ENCODE peak calls at places on chromosomes 16 and 17, in seven cellular contexts. One of them, this sample, is unnamed.

GRCh38 chr16:4691666-4692412 is 1.5 kb upstream of the NUDT16L1 start:
- DNase-seq in neuronal stem cell: no peak
- DNase-seq in H9: no peak
- DNase-seq in H1: no peak
- DNase-seq in mesenchymal stem cell: no peak
- DNase-seq in trophoblast cell: no peak
- DNase-seq in mesendoderm: no peak
- DNase-seq in this sample: no peak

GRCh38 chr17:78130439-78131101 is at the start of gene TMC8:
- DNase-seq in neuronal stem cell: no peak
- DNase-seq in H9: peak
- DNase-seq in H1: no peak
- DNase-seq in mesenchymal stem cell: no peak
- DNase-seq in trophoblast cell: no peak
- DNase-seq in mesendoderm: peak
- DNase-seq in this sample: no peak

GRCh38 chr16:10933865-10934264 is 8.4 kb downstream of the DEXI start:
- DNase-seq in neuronal stem cell: no peak
- DNase-seq in H9: no peak
- DNase-seq in H1: no peak
- DNase-seq in mesenchymal stem cell: no peak
- DNase-seq in trophoblast cell: no peak
- DNase-seq in mesendoderm: no peak
- DNase-seq in this sample: no peak

GRCh38 chr17:14474591-14474990 is 173.7 kb downstream of the HS3ST3B1 start:
- DNase-seq in neuronal stem cell: no peak
- DNase-seq in H9: no peak
- DNase-seq in H1: no peak
- DNase-seq in mesenchymal stem cell: no peak
- DNase-seq in trophoblast cell: peak
- DNase-seq in mesendoderm: no peak
- DNase-seq in this sample: no peak

GRCh38 chr17:77742579-77742978 is 215.9 kb upstream of the TNRC6C start:
- DNase-seq in neuronal stem cell: peak
- DNase-seq in H9: no peak
- DNase-seq in H1: no peak
- DNase-seq in mesenchymal stem cell: no peak
- DNase-seq in trophoblast cell: no peak
- DNase-seq in mesendoderm: peak
- DNase-seq in this sample: no peak

GRCh38 chr17:42212382-42212781 is 18.1 kb upstream of the GHDC start:
- DNase-seq in neuronal stem cell: no peak
- DNase-seq in H9: no peak
- DNase-seq in H1: no peak
- DNase-seq in mesenchymal stem cell: no peak
- DNase-seq in trophoblast cell: no peak
- DNase-seq in mesendoderm: no peak
- DNase-seq in this sample: no peak

GRCh38 chr17:12020595-12021590 is at the start of gene MAP2K4:
- DNase-seq in neuronal stem cell: peak
- DNase-seq in H9: peak
- DNase-seq in H1: peak
- DNase-seq in mesenchymal stem cell: peak
- DNase-seq in trophoblast cell: peak
- DNase-seq in mesendoderm: peak
- DNase-seq in this sample: peak

GRCh38 chr17:80432350-80432955 is 17.5 kb downstream of the ENDOV start:
- DNase-seq in neuronal stem cell: no peak
- DNase-seq in H9: no peak
- DNase-seq in H1: no peak
- DNase-seq in mesenchymal stem cell: no peak
- DNase-seq in trophoblast cell: no peak
- DNase-seq in mesendoderm: no peak
- DNase-seq in this sample: no peak

GRCh38 chr16:81546781-81547180 is 102.2 kb downstream of the CMIP start:
- DNase-seq in neuronal stem cell: no peak
- DNase-seq in H9: no peak
- DNase-seq in H1: no peak
- DNase-seq in mesenchymal stem cell: no peak
- DNase-seq in trophoblast cell: no peak
- DNase-seq in mesendoderm: no peak
- DNase-seq in this sample: no peak

DNA sequence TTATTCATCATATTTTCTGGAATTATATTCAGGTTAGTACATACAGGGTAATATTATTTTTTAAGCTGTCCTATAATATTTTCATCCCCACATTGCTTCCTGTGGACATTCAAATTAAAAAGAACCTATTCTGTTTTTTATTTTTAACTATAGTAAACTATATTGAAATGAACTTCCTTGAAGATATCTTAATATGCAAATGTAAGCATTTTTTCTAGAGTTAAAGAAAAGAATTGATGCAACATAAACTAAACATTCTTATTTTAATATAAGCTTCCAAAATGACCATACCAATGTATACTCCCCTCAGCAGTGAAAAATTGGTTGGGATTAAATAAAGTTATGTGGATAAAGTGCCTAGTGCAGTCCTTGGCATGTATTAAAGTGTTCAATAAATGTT is 416.6 kb downstream of the KIF2B start:
- DNase-seq in neuronal stem cell: no peak
- DNase-seq in H9: no peak
- DNase-seq in H1: no peak
- DNase-seq in mesenchymal stem cell: no peak
- DNase-seq in trophoblast cell: no peak
- DNase-seq in mesendoderm: no peak
- DNase-seq in this sample: no peak
- H4K8ac ChIP-seq in neuronal stem cell: no peak
- H4K8ac ChIP-seq in H9: no peak
- H4K8ac ChIP-seq in H1: no peak
- H4K8ac ChIP-seq in mesenchymal stem cell: no peak
- H4K8ac ChIP-seq in trophoblast cell: no peak
- H4K8ac ChIP-seq in mesendoderm: no peak
- H4K8ac ChIP-seq in this sample: no peak

DNA sequence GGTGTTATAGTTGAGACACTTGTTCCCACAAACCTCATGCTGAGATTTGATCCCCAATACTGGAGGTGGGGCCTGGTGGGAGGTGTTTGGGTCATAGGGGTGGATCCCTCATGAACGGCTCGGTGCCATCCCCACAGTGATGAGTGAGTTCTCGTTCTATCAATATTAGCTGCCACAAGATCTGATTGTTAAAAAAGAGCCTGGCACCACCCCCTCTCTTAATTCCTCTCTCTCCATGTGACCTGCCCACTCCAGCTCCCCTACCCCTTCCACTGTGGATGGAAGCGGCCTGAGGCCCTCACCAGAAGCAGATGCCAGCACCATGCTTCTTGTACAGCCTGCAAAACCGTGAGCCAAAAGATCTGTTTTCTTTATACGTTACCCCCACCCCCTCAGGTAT is 31.2 kb downstream of the TRIM16 start:
- DNase-seq in neuronal stem cell: no peak
- DNase-seq in H9: no peak
- DNase-seq in H1: no peak
- DNase-seq in mesenchymal stem cell: no peak
- DNase-seq in trophoblast cell: no peak
- DNase-seq in mesendoderm: no peak
- DNase-seq in this sample: no peak
- H4K8ac ChIP-seq in neuronal stem cell: no peak
- H4K8ac ChIP-seq in H9: no peak
- H4K8ac ChIP-seq in H1: no peak
- H4K8ac ChIP-seq in mesenchymal stem cell: no peak
- H4K8ac ChIP-seq in trophoblast cell: no peak
- H4K8ac ChIP-seq in mesendoderm: no peak
- H4K8ac ChIP-seq in this sample: no peak

GRCh38 chr17:73974536-73974935 is 228.9 kb upstream of the RPL38 start:
- DNase-seq in neuronal stem cell: no peak
- DNase-seq in H9: no peak
- DNase-seq in H1: no peak
- DNase-seq in mesenchymal stem cell: no peak
- DNase-seq in trophoblast cell: no peak
- DNase-seq in mesendoderm: peak
- DNase-seq in this sample: no peak

GRCh38 chr17:73972056-73972455 is 231.4 kb upstream of the RPL38 start:
- DNase-seq in neuronal stem cell: no peak
- DNase-seq in H9: no peak
- DNase-seq in H1: no peak
- DNase-seq in mesenchymal stem cell: no peak
- DNase-seq in trophoblast cell: no peak
- DNase-seq in mesendoderm: no peak
- DNase-seq in this sample: no peak

GRCh38 chr17:73969956-73970355 is 233.5 kb upstream of the RPL38 start:
- DNase-seq in neuronal stem cell: no peak
- DNase-seq in H9: no peak
- DNase-seq in H1: no peak
- DNase-seq in mesenchymal stem cell: no peak
- DNase-seq in trophoblast cell: peak
- DNase-seq in mesendoderm: no peak
- DNase-seq in this sample: no peak

GRCh38 chr17:73973881-73974409 is 229.5 kb upstream of the RPL38 start:
- DNase-seq in neuronal stem cell: no peak
- DNase-seq in H9: no peak
- DNase-seq in H1: no peak
- DNase-seq in mesenchymal stem cell: no peak
- DNase-seq in trophoblast cell: no peak
- DNase-seq in mesendoderm: peak
- DNase-seq in this sample: no peak

DNA sequence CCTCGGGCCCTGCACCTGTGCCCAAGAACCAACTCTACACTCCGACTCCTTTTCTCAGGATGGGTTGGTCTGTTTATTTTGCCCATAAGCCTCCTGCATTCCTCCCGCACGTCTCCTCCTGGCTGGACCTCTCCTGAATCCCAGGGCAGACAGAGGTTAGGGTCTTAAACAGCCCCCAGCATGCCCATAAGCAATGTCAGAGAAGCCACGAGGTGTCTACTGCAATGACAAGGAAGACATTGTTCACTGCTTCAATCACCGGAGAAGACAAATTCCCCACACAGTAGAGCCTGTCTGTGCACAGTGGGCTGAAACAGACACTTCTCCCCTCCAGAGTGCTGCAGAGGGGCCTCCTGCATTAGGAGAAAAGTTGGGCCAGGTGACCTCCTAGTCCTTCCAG is 230.6 kb upstream of the RPL38 start:
- DNase-seq in neuronal stem cell: no peak
- DNase-seq in H9: no peak
- DNase-seq in H1: no peak
- DNase-seq in mesenchymal stem cell: no peak
- DNase-seq in trophoblast cell: no peak
- DNase-seq in mesendoderm: no peak
- DNase-seq in this sample: no peak
- H4K8ac ChIP-seq in neuronal stem cell: no peak
- H4K8ac ChIP-seq in H9: no peak
- H4K8ac ChIP-seq in H1: no peak
- H4K8ac ChIP-seq in mesenchymal stem cell: no peak
- H4K8ac ChIP-seq in trophoblast cell: no peak
- H4K8ac ChIP-seq in mesendoderm: no peak
- H4K8ac ChIP-seq in this sample: no peak

GRCh38 chr16:68005786-68006286 is 6.6 kb upstream of the DPEP2 start:
- DNase-seq in neuronal stem cell: no peak
- DNase-seq in H9: no peak
- DNase-seq in H1: no peak
- DNase-seq in mesenchymal stem cell: no peak
- DNase-seq in trophoblast cell: peak
- DNase-seq in mesendoderm: peak
- DNase-seq in this sample: no peak

GRCh38 chr16:67995423-67995822 is 3.9 kb downstream of the DPEP2 start:
- DNase-seq in neuronal stem cell: no peak
- DNase-seq in H9: no peak
- DNase-seq in H1: no peak
- DNase-seq in mesenchymal stem cell: no peak
- DNase-seq in trophoblast cell: no peak
- DNase-seq in mesendoderm: no peak
- DNase-seq in this sample: no peak

GRCh38 chr16:68003031-68003430 is 3.7 kb upstream of the DPEP2 start:
- DNase-seq in neuronal stem cell: no peak
- DNase-seq in H9: no peak
- DNase-seq in H1: no peak
- DNase-seq in mesenchymal stem cell: peak
- DNase-seq in trophoblast cell: no peak
- DNase-seq in mesendoderm: no peak
- DNase-seq in this sample: peak

GRCh38 chr16:68000024-68000423 is 740 bp upstream of the DPEP2 start:
- DNase-seq in neuronal stem cell: no peak
- DNase-seq in H9: no peak
- DNase-seq in H1: no peak
- DNase-seq in mesenchymal stem cell: no peak
- DNase-seq in trophoblast cell: no peak
- DNase-seq in mesendoderm: no peak
- DNase-seq in this sample: no peak

DNA sequence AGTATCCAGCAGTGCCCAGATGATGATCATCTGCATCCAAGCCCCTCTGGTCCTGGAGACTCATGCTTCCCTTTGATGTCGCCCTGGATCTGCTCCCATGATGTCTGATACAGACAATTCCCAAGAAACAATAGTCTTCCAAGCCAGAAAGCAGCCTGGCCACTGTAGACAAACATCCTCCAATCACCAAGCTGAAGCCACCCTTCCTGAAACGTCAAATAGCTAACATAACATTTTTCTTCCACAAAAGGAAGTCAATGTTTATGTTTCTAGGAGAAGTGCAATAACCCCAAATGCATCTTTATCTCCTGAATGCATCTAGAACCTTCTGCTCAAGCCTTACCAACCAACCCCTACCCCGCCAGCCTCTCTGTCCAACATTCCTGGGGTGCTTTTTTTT is 1.2 kb upstream of the DPEP2 start:
- DNase-seq in neuronal stem cell: no peak
- DNase-seq in H9: no peak
- DNase-seq in H1: no peak
- DNase-seq in mesenchymal stem cell: peak
- DNase-seq in trophoblast cell: no peak
- DNase-seq in mesendoderm: no peak
- DNase-seq in this sample: no peak
- H4K8ac ChIP-seq in neuronal stem cell: no peak
- H4K8ac ChIP-seq in H9: no peak
- H4K8ac ChIP-seq in H1: no peak
- H4K8ac ChIP-seq in mesenchymal stem cell: no peak
- H4K8ac ChIP-seq in trophoblast cell: no peak
- H4K8ac ChIP-seq in mesendoderm: no peak
- H4K8ac ChIP-seq in this sample: peak